ENCODE peak calls at places on chromosomes 6 and 20, in six cellular contexts. Q is astrocyte of the spinal cord, L is foreskin fibroblast, R is lower lobe of right lung, E is uterus, N is cardiac muscle cell. S is an unnamed sample.

GRCh38 chr6:156924241-156924640 is 147.1 kb downstream of the ARID1B start:
- DNase-seq in N (no peak), Q (no peak), R (no peak), L (no peak), E (no peak), S (no peak)

GRCh38 chr6:169885831-169886230 is 134.4 kb downstream of the ERMARD start:
- DNase-seq in Q (no peak), R (no peak), E (no peak), L (no peak), N (no peak), S (no peak)

GRCh38 chr6:105879902-105880547 is 206.1 kb upstream of the PRDM1 start:
- DNase-seq in Q (no peak), R (peak; percentile 61), L (no peak), E (peak; percentile 20), N (no peak), S (no peak)

GRCh38 chr6:27280540-27281000 is 31.5 kb downstream of the POM121L2 start:
- DNase-seq in R (no peak), E (no peak), Q (no peak), L (peak; percentile 44), N (no peak), S (no peak)

GRCh38 chr6:128601060-128601459 is 80.7 kb upstream of the PTPRK start:
- DNase-seq in R (no peak), E (no peak), Q (peak; percentile 69), L (peak; percentile 15), N (no peak), S (peak; percentile 35)

GRCh38 chr6:162683135-162683534 is 44.4 kb downstream of the PRKN start:
- DNase-seq in Q (no peak), E (no peak), N (no peak), R (no peak), L (no peak), S (no peak)

GRCh38 chr6:168083142-168083885 is 4.3 kb upstream of the FRMD1 start:
- DNase-seq in L (no peak), Q (no peak), N (no peak), R (no peak), E (no peak), S (no peak)

GRCh38 chr6:56850618-56851017 is 104.3 kb upstream of the BEND6 start:
- DNase-seq in R (no peak), E (no peak), N (no peak), L (no peak), Q (no peak), S (no peak)

GRCh38 chr20:48171071-48171470 is 385.8 kb upstream of the SULF2 start:
- DNase-seq in R (no peak), L (no peak), N (no peak), E (no peak), Q (no peak), S (no peak)

GRCh38 chr6:73985891-73986290 is 289.9 kb downstream of the CD109 start:
- DNase-seq in E (no peak), L (peak; percentile 91), N (no peak), Q (no peak), R (no peak), S (no peak)

GRCh38 chr6:36912583-36912982 is 26.8 kb downstream of the C6orf89 start:
- DNase-seq in Q (peak; percentile 88), E (no peak), N (no peak), R (no peak), L (peak; percentile 90), S (no peak)

GRCh38 chr6:162934844-162935243 is 207.1 kb downstream of the PACRG start:
- DNase-seq in L (no peak), Q (no peak), E (no peak), R (no peak), N (no peak), S (no peak)

GRCh38 chr6:18155864-18156396 is 708 bp downstream of the KDM1B start:
- DNase-seq in R (peak; percentile 86), E (peak; percentile 38), L (peak; percentile 57), Q (peak; percentile 35), N (peak; percentile 62), S (peak; percentile 80)

GRCh38 chr20:20426472-20426907 is 58.6 kb downstream of the INSM1 start:
- DNase-seq in L (no peak), N (no peak), R (no peak), Q (no peak), E (no peak), S (no peak)

GRCh38 chr6:3584611-3585010 is 127.8 kb upstream of the SLC22A23 start:
- DNase-seq in L (no peak), R (no peak), Q (no peak), N (no peak), E (no peak), S (no peak)

GRCh38 chr6:11006060-11006459 is 38.0 kb downstream of the ELOVL2 start:
- DNase-seq in Q (peak; percentile 49), L (peak; percentile 25), N (no peak), E (no peak), R (no peak), S (no peak)

GRCh38 chr6:167762259-167762962 is 64.3 kb upstream of the AFDN start:
- DNase-seq in Q (no peak), E (no peak), R (no peak), L (no peak), N (no peak), S (no peak)

GRCh38 chr6:167827588-167828324 is 1.0 kb downstream of the AFDN start:
- DNase-seq in Q (peak; percentile 33), R (peak; percentile 71), E (peak; percentile 50), L (peak; percentile 67), N (peak; percentile 70), S (no peak)

GRCh38 chr6:25472314-25472713 is 179.7 kb upstream of the SCGN start:
- DNase-seq in E (no peak), N (no peak), R (no peak), L (peak; percentile 18), Q (no peak), S (no peak)

GRCh38 chr6:139060332-139060731 is 31.8 kb downstream of the ABRACL start:
- DNase-seq in E (no peak), N (no peak), Q (peak; percentile 88), L (peak; percentile 85), R (no peak), S (no peak)

GRCh38 chr20:1868856-1869255 is 26.4 kb upstream of the SIRPA start:
- DNase-seq in N (no peak), R (no peak), E (no peak), L (no peak), Q (peak; percentile 16), S (no peak)

GRCh38 chr20:33837096-33837830 is 26.1 kb downstream of the CHMP4B start:
- DNase-seq in E (no peak), Q (no peak), R (no peak), N (no peak), L (no peak), S (no peak)

GRCh38 chr6:163398796-163399195 is 15.7 kb upstream of the QKI start:
- DNase-seq in E (no peak), L (no peak), Q (no peak), N (no peak), R (peak; percentile 86), S (no peak)

GRCh38 chr20:38113401-38114325 is 51.4 kb downstream of the TGM2 start:
- DNase-seq in L (no peak), R (no peak), Q (no peak), E (no peak), N (peak; percentile 42), S (no peak)

GRCh38 chr6:140001851-140002301 is 627.4 kb upstream of the CITED2 start:
- DNase-seq in Q (peak; percentile 15), E (no peak), R (no peak), L (peak; percentile 79), N (no peak), S (no peak)

DNA sequence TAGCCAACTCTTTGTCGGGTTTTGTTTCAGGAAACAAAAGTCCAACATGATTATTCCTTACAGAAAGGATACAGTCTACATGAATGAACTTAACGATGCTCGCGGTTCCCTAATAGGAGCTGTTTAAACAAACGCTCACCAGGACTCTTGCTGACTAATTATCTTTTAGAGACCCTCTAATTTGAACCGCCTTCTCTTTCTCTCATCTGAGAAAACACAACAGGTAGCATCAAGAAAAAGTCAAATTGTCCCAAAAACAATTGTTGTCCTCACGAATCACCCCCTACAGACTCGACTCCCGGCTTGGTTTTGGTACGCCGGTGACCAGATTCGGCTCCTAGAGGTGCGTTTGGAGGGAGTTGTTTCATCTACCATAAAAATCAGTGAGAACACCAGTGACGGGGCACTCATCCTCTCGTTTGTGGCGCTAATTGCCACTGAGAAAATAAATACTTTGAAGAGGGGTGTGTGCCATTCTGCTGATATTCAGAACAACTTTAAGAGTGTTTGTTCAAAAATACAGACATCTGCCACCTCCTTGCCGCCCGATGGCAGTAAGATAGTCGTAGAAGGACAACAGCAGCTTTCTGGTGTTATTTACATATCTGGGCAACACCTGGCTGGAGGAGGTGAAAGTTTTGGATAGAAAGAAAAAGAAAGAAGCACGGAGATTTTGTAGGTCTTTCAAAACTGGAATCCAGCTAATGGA is 1.1 kb upstream of the SIM1 start:
- DNase-seq in N (no peak), L (peak; percentile 61), Q (peak; percentile 38), R (no peak), E (no peak), S (no peak)
- H3K4me3 ChIP-seq in N (no peak overlapping the region), L (peak overlapping the region; percentile 71), Q (no peak overlapping the region), R (no peak overlapping the region), E (no peak overlapping the region), S (no peak overlapping the region)

GRCh38 chr6:32947552-32948465 is 5.1 kb downstream of the HLA-DMA start:
- DNase-seq in N (peak; percentile 43), E (no peak), R (no peak), Q (peak; percentile 28), L (peak; percentile 62), S (no peak)
- TF ChIP-seq CTCF in N (peak; percentile 29), E (peak; percentile 49), R (peak; percentile 54), Q (peak; percentile 47), L (peak; percentile 43), S (peak; percentile 97)

GRCh38 chr20:44738779-44739477 is 6.7 kb upstream of the KCNK15 start:
- DNase-seq in R (no peak), E (peak; percentile 60), N (peak; percentile 79), L (peak; percentile 71), Q (peak; percentile 56), S (peak; percentile 83)
- H3K4me3 ChIP-seq in R (no peak overlapping the region), E (no peak overlapping the region), N (no peak overlapping the region), L (no peak overlapping the region), Q (no peak overlapping the region), S (peak overlapping the region; percentile 18)

GRCh38 chr20:29085625-29086024 is 2171.8 kb upstream of the DEFB115 start:
- DNase-seq in Q (no peak), N (no peak), R (no peak), E (no peak), L (no peak), S (no peak)
- TF ChIP-seq CTCF in Q (no peak), N (no peak), R (no peak), E (no peak), L (no peak), S (no peak)

GRCh38 chr6:110214338-110214737 is 34.1 kb downstream of the CDC40 start:
- DNase-seq in R (no peak), N (no peak), L (no peak), E (no peak), Q (no peak), S (no peak)
- H3K4me3 ChIP-seq in R (no peak overlapping the region), N (no peak overlapping the region), L (no peak overlapping the region), E (no peak overlapping the region), Q (no peak overlapping the region), S (no peak overlapping the region)

S was measured in LNCaP clone FGC.